ENCODE peak calls at places on chromosome 9, in six cellular contexts. P is progenitor cell of endocrine pancreas, T is tibial artery, K is mesothelial cell of epicardium, L is ovary, B is BJ. O is an unnamed sample.

GRCh38 chr9:135701067-135701967 is 668 bp upstream of the KCNT1 start:
- DNase-seq in L (peak), T (no peak), B (no peak), P (no peak), K (no peak), O (no peak)

GRCh38 chr9:72382405-72382804 is 17.4 kb upstream of the ZFAND5 start:
- DNase-seq in B (no peak), K (no peak), P (no peak), L (no peak), T (no peak), O (no peak)

GRCh38 chr9:21994526-21994995 is at the start of gene CDKN2B-AS1:
- DNase-seq in T (no peak), K (peak), L (peak), P (peak), B (no peak), O (peak)

GRCh38 chr9:125447202-125447802 is 185.7 kb downstream of the GAPVD1 start:
- DNase-seq in T (no peak), B (no peak), L (no peak), K (no peak), P (no peak), O (no peak)

GRCh38 chr9:33778700-33779351 is 16.5 kb upstream of the PRSS3 start:
- DNase-seq in B (no peak), T (no peak), L (no peak), K (peak), P (peak), O (no peak)

GRCh38 chr9:38404314-38404713 is 11.8 kb downstream of the ALDH1B1 start:
- DNase-seq in P (no peak), B (no peak), T (no peak), K (no peak), L (no peak), O (no peak)

GRCh38 chr9:129351642-129352151 is 173.6 kb upstream of the IER5L start:
- DNase-seq in L (peak), K (no peak), T (no peak), B (no peak), P (no peak), O (peak)

GRCh38 chr9:91522496-91522895 is 98.9 kb upstream of the NFIL3 start:
- DNase-seq in L (no peak), K (no peak), P (no peak), T (no peak), B (no peak), O (no peak)

GRCh38 chr9:136972743-136973142 is 4.6 kb upstream of the PTGDS start:
- DNase-seq in B (no peak), T (no peak), L (no peak), P (no peak), K (no peak), O (no peak)

GRCh38 chr9:36169708-36170107 is 520 bp downstream of the CCIN start:
- DNase-seq in P (no peak), L (no peak), K (no peak), B (no peak), T (no peak), O (no peak)

GRCh38 chr9:77475641-77476473 is 172.3 kb downstream of the GNA14 start:
- DNase-seq in L (no peak), P (no peak), T (no peak), B (no peak), K (no peak), O (no peak)

GRCh38 chr9:105290401-105290800 is 46.0 kb downstream of the SLC44A1 start:
- DNase-seq in K (no peak), P (no peak), L (no peak), T (no peak), B (peak), O (no peak)

GRCh38 chr9:92151691-92152393 is 36.6 kb upstream of the SPTLC1 start:
- DNase-seq in B (no peak), T (no peak), P (no peak), K (no peak), L (no peak), O (no peak)

GRCh38 chr9:37030591-37030939 is 3.5 kb downstream of the PAX5 start:
- DNase-seq in B (no peak), P (no peak), K (no peak), T (no peak), L (no peak), O (no peak)

GRCh38 chr9:116700882-116701836 is 14.1 kb downstream of the TRIM32 start:
- DNase-seq in L (no peak), P (no peak), B (no peak), K (no peak), T (no peak), O (no peak)

GRCh38 chr9:129224618-129225017 is 46.6 kb upstream of the IER5L start:
- DNase-seq in T (no peak), P (no peak), B (no peak), K (no peak), L (no peak), O (no peak)

GRCh38 chr9:92590386-92590785 is 54.6 kb upstream of the ECM2 start:
- DNase-seq in P (no peak), L (peak), T (peak), B (no peak), K (no peak), O (no peak)

GRCh38 chr9:88965473-88965872 is 25.8 kb upstream of the S1PR3 start:
- DNase-seq in K (no peak), P (no peak), L (no peak), B (no peak), T (no peak), O (no peak)

GRCh38 chr9:4048441-4048840 is 251.4 kb downstream of the GLIS3 start:
- DNase-seq in P (no peak), T (no peak), B (peak), L (no peak), K (no peak), O (no peak)
- TF ChIP-seq CTCF in P (peak), T (no peak), B (peak), L (no peak), K (no peak), O (no peak)

GRCh38 chr9:73683862-73684591 is 532.4 kb downstream of the ANXA1 start:
- DNase-seq in B (peak), T (no peak), P (no peak), L (no peak), K (no peak), O (no peak)
- TF ChIP-seq CTCF in B (peak), T (no peak), P (peak), L (no peak), K (no peak), O (no peak)

DNA sequence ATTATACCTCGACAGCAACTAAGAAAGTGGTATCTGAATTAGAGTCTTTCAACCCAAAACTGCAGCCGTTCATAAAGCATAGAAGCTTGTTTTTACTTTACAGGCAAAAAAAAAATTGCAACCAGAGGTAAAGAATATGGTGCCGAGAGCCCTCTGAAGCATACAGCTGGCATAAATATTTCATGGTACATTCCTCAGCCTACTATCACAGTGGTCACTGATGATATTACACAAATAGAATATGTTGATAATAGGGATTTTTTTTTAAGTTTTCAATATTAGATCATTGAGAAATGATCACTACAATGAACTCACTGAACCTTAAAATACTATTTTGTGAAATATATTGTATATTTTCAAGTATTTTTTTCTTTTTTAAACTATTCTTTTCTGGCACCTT is 6.2 kb upstream of the SMC2 start:
- DNase-seq in B (no peak), P (no peak), K (no peak), T (no peak), L (no peak), O (no peak)
- TF ChIP-seq CTCF in B (no peak), P (no peak), K (peak), T (no peak), L (no peak), O (no peak)

GRCh38 chr9:102631559-102631958 is 363.6 kb upstream of the CYLC2 start:
- DNase-seq in L (no peak), T (no peak), K (no peak), B (no peak), P (no peak), O (no peak)
- TF ChIP-seq CTCF in L (no peak), T (no peak), K (no peak), B (no peak), P (peak), O (no peak)

GRCh38 chr9:1619915-1620705 is 395.0 kb upstream of the SMARCA2 start:
- DNase-seq in B (no peak), T (no peak), P (no peak), L (no peak), K (no peak), O (no peak)
- TF ChIP-seq CTCF in B (peak), T (no peak), P (peak), L (no peak), K (no peak), O (no peak)

DNA sequence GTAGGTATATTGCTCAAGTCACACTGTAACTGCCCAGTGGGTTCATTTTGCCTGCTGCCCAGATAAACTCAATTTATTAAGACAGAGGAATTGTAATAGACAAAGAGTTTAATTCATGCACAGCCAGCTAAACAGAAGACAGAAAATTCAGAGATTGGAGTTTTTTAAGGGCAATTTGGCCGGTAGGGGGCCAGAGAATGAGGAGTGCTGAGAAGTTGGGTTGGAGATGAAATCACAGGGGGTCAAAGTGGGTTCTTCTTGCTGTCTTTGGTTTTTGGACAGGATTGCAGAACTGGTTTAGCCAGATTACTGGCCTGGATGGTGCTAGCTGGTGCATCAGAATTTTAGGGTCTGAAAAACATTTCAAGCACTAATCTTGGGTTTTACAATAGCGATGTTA is 20.7 kb upstream of the IL33 start:
- DNase-seq in L (no peak), B (no peak), T (no peak), P (no peak), K (no peak), O (no peak)
- TF ChIP-seq CTCF in L (no peak), B (peak), T (no peak), P (peak), K (peak), O (no peak)

DNA sequence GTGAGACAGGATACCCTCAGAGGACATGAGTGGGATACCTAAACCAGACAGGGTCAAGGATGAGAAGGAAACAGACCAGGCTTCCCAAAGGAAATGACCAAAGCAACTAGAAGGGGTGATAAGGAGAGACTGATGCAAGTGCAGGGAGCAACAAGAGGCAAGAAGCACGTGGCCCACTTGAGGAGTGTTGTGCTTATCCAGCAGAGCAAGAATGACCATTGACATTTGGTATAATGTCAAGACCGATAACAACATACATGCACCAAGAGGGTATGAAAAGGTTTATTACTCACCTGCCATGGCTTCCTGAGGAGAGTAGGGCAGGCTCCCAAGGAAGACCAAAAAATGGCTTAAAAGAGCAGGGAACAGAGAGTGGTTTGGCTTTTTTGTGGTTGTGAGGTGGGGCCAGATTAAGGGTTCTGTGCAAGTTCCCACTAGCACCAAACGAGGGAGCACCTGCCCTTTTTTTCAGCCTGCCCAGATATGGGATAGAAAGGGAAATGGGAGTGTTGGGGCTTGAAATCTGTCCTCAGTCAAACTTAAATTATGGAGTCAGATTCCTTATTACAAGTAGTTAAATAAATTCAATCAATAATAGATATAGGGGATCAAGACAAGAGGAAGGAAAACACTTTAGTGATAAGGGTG is 513.6 kb downstream of the RASEF start:
- DNase-seq in B (no peak), K (no peak), P (no peak), L (no peak), T (no peak), O (peak)
- TF ChIP-seq CTCF in B (no peak), K (no peak), P (peak), L (no peak), T (no peak), O (no peak)

GRCh38 chr9:133665096-133665495 is 28.9 kb downstream of the DBH start:
- DNase-seq in P (no peak), B (no peak), K (no peak), T (no peak), L (no peak), O (no peak)

GRCh38 chr9:133666387-133666786 is 30.2 kb downstream of the DBH start:
- DNase-seq in P (no peak), B (no peak), L (no peak), T (no peak), K (no peak), O (no peak)

GRCh38 chr9:133664173-133664572 is 28.0 kb downstream of the DBH start:
- DNase-seq in P (no peak), K (no peak), L (no peak), B (no peak), T (no peak), O (no peak)

GRCh38 chr9:133665535-133665934 is 29.4 kb downstream of the DBH start:
- DNase-seq in B (no peak), T (no peak), K (no peak), P (no peak), L (no peak), O (no peak)

GRCh38 chr9:133664651-133665050 is 28.5 kb downstream of the DBH start:
- DNase-seq in T (no peak), P (no peak), L (no peak), B (no peak), K (no peak), O (no peak)
- TF ChIP-seq CTCF in T (no peak), P (no peak), L (no peak), B (no peak), K (no peak), O (no peak)